ENCODE peak calls at places on chromosomes 2 and 18, in seven cellular contexts. One of them, this sample, is unnamed.

GRCh38 chr2:178644919-178645318 is 162.3 kb downstream of the TTN start:
- DNase-seq in right atrium auricular region: no peak
- DNase-seq in left ventricle myocardium inferior: no peak
- DNase-seq in psoas muscle: no peak
- DNase-seq in tibial artery: no peak
- DNase-seq in cardiac muscle cell: no peak
- DNase-seq in HepG2: no peak
- DNase-seq in this sample: no peak

GRCh38 chr2:177817300-177817699 is 255.3 kb downstream of the PDE11A start:
- DNase-seq in cardiac muscle cell: no peak
- DNase-seq in left ventricle myocardium inferior: no peak
- DNase-seq in tibial artery: no peak
- DNase-seq in right atrium auricular region: no peak
- DNase-seq in HepG2: no peak
- DNase-seq in psoas muscle: no peak
- DNase-seq in this sample: no peak

GRCh38 chr2:137847443-137847842 is 116.8 kb upstream of the HNMT start:
- DNase-seq in cardiac muscle cell: no peak
- DNase-seq in HepG2: no peak
- DNase-seq in left ventricle myocardium inferior: no peak
- DNase-seq in tibial artery: no peak
- DNase-seq in right atrium auricular region: no peak
- DNase-seq in psoas muscle: no peak
- DNase-seq in this sample: no peak

GRCh38 chr2:205763708-205764501 is 81.6 kb downstream of the NRP2 start:
- DNase-seq in right atrium auricular region: peak
- DNase-seq in left ventricle myocardium inferior: peak
- DNase-seq in psoas muscle: peak
- DNase-seq in cardiac muscle cell: peak
- DNase-seq in HepG2: no peak
- DNase-seq in tibial artery: peak
- DNase-seq in this sample: peak

GRCh38 chr2:21317131-21317530 is 193.4 kb downstream of the TDRD15 start:
- DNase-seq in right atrium auricular region: peak
- DNase-seq in tibial artery: peak
- DNase-seq in HepG2: peak
- DNase-seq in psoas muscle: peak
- DNase-seq in cardiac muscle cell: peak
- DNase-seq in left ventricle myocardium inferior: peak
- DNase-seq in this sample: peak

GRCh38 chr2:25115902-25116301 is 52.5 kb downstream of the POMC start:
- DNase-seq in left ventricle myocardium inferior: no peak
- DNase-seq in cardiac muscle cell: peak
- DNase-seq in right atrium auricular region: no peak
- DNase-seq in HepG2: peak
- DNase-seq in psoas muscle: no peak
- DNase-seq in tibial artery: no peak
- DNase-seq in this sample: no peak

GRCh38 chr18:55900380-55900779 is 312.4 kb upstream of the TCF4 start:
- DNase-seq in right atrium auricular region: no peak
- DNase-seq in psoas muscle: no peak
- DNase-seq in tibial artery: no peak
- DNase-seq in HepG2: no peak
- DNase-seq in left ventricle myocardium inferior: no peak
- DNase-seq in cardiac muscle cell: peak
- DNase-seq in this sample: no peak

GRCh38 chr2:161430416-161430815 is 14.3 kb downstream of the TBR1 start:
- DNase-seq in cardiac muscle cell: no peak
- DNase-seq in psoas muscle: no peak
- DNase-seq in right atrium auricular region: no peak
- DNase-seq in left ventricle myocardium inferior: no peak
- DNase-seq in HepG2: no peak
- DNase-seq in tibial artery: no peak
- DNase-seq in this sample: no peak

GRCh38 chr2:9071584-9072124 is 68.2 kb upstream of the MBOAT2 start:
- DNase-seq in right atrium auricular region: no peak
- DNase-seq in left ventricle myocardium inferior: no peak
- DNase-seq in cardiac muscle cell: no peak
- DNase-seq in tibial artery: no peak
- DNase-seq in HepG2: no peak
- DNase-seq in psoas muscle: no peak
- DNase-seq in this sample: no peak

GRCh38 chr2:37181726-37182684 is 6.5 kb downstream of the SULT6B1 start:
- DNase-seq in psoas muscle: no peak
- DNase-seq in cardiac muscle cell: no peak
- DNase-seq in left ventricle myocardium inferior: no peak
- DNase-seq in tibial artery: no peak
- DNase-seq in right atrium auricular region: no peak
- DNase-seq in HepG2: no peak
- DNase-seq in this sample: no peak

GRCh38 chr2:37180640-37181039 is 7.8 kb downstream of the SULT6B1 start:
- DNase-seq in cardiac muscle cell: no peak
- DNase-seq in HepG2: no peak
- DNase-seq in left ventricle myocardium inferior: no peak
- DNase-seq in tibial artery: no peak
- DNase-seq in psoas muscle: no peak
- DNase-seq in right atrium auricular region: no peak
- DNase-seq in this sample: no peak

DNA sequence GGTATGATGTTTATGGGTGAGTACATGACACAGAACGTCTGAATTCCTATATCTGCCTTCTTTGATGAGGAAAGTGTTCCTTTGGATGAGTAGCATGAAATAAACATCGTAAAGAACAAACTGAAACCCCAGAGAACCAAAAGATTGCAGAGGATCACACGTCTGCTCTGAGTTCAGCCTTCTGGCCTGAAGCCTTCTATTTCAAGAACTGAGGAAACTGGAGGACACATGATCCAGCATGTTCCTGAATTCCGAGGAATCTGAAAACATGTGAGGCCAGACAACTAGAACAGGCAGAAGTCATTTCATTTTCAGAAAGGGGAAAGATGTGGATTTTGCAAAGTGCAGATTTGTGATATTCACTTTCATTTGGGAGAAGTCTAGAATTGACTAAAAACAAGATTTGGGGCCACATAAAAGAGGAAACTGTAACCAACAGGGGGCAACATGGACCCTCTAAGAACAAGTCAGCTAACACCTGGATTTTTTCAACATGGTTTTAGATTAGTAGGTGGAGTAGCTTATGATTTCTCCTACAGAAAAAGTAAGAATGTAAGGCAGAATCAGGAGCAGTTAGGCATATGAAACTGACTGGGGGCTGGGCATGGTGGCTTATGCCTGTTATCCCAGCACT is 8.3 kb downstream of the SULT6B1 start:
- DNase-seq in tibial artery: no peak
- DNase-seq in left ventricle myocardium inferior: no peak
- DNase-seq in psoas muscle: no peak
- DNase-seq in HepG2: no peak
- DNase-seq in right atrium auricular region: no peak
- DNase-seq in cardiac muscle cell: no peak
- DNase-seq in this sample: no peak
- TF ChIP-seq CTCF in tibial artery: no peak
- TF ChIP-seq CTCF in left ventricle myocardium inferior: no peak
- TF ChIP-seq CTCF in psoas muscle: no peak
- TF ChIP-seq CTCF in HepG2: no peak
- TF ChIP-seq CTCF in right atrium auricular region: no peak
- TF ChIP-seq CTCF in cardiac muscle cell: no peak
- TF ChIP-seq CTCF in this sample: no peak

DNA sequence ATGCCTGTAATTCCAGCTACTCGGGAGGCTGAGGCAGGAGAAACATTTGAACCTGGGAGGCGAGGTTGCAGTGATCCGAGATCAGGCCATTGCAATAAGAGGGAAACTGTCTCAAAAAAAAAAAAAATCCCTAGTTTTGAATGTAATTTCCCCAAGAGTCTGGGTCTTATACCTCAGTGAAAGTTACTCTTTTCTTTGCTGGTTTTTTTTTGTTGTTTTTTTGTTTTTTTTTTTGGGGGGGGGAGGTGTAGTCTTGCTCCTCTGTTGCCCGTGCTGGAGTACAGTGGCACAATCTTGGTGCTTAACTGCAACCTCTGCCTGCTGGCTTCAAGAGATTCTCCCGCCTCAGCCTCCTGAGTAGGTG is 22.8 kb downstream of the EML4 start:
- DNase-seq in psoas muscle: no peak
- DNase-seq in right atrium auricular region: no peak
- DNase-seq in left ventricle myocardium inferior: no peak
- DNase-seq in tibial artery: no peak
- DNase-seq in cardiac muscle cell: no peak
- DNase-seq in HepG2: no peak
- DNase-seq in this sample: no peak
- H3K27ac ChIP-seq in psoas muscle: no peak
- H3K27ac ChIP-seq in right atrium auricular region: no peak
- H3K27ac ChIP-seq in left ventricle myocardium inferior: no peak
- H3K27ac ChIP-seq in tibial artery: no peak
- H3K27ac ChIP-seq in cardiac muscle cell: no peak
- H3K27ac ChIP-seq in HepG2: peak
- H3K27ac ChIP-seq in this sample: no peak

DNA sequence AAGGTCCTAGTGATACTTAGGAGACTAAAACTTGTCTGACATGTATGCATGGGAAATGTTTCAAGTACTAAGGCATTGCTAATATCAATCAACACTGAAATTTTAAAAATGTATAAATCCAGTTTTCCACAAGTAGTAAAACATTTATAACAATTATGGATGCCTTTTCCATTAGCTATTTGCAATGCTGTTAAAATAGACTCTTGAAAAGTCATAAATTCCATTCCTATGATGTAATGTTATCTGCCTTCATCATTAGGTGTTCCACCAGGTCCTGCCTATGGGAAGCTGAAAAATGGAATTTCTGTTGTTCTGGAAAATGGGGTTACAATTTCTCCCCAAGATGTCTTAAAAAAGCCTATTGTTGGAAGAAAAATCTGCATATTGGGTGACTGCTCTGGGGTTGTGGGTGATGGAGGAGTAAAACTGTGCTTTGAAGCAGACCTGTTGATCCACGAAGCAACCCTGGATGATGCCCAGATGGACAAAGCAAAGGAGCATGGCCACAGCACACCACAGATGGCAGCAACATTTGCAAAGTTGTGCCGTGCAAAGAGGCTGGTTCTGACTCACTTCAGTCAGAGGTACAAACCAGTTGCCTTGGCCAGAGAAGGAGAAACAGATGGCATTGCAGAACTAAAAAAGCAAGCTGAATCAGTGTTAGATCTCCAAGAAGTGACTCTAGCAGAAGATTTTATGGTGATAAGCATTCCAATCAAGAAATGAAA is 18.7 kb downstream of the ELAC1 start:
- DNase-seq in right atrium auricular region: no peak
- DNase-seq in psoas muscle: no peak
- DNase-seq in HepG2: no peak
- DNase-seq in tibial artery: no peak
- DNase-seq in cardiac muscle cell: no peak
- DNase-seq in left ventricle myocardium inferior: no peak
- DNase-seq in this sample: no peak
- TF ChIP-seq CTCF in right atrium auricular region: no peak
- TF ChIP-seq CTCF in psoas muscle: no peak
- TF ChIP-seq CTCF in HepG2: no peak
- TF ChIP-seq CTCF in tibial artery: no peak
- TF ChIP-seq CTCF in cardiac muscle cell: no peak
- TF ChIP-seq CTCF in left ventricle myocardium inferior: no peak
- TF ChIP-seq CTCF in this sample: no peak

DNA sequence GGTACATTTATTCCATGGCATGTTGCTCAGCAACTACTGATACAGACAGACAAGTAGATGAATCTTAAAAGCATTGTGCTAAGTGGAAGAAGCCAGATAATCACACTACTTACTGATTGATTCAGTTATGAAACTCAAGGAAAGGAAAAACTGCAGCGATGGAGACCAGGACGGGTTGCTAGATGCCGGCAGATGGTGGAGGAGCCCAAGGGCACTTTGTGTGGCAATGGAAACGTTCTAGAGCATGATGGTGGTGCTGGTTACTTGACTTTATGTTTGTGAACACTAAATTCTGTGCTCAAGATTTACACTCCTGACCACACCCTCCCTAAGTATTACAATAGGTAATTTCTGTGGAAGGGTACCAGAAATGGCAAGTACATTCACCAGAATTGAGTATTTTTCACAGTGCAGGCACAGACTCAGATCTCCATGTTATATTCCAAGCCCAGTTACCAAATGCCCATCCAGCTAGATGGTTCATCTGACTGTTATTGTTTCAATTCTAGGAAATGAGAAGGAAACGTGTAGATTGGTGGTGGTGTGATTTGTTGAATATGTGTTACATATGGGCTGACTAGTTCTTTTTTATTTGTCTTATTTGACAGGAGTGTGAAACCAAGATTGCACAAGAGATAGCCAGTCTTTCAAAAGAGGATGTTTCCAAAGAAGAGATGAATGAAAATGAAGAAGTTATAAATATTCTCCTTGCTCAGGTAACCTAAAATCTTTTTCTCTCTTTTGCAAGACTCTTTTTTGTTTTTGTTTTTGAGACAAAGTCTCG is 55.1 kb downstream of the RALBP1 start:
- DNase-seq in left ventricle myocardium inferior: no peak
- DNase-seq in cardiac muscle cell: no peak
- DNase-seq in tibial artery: no peak
- DNase-seq in psoas muscle: no peak
- DNase-seq in HepG2: no peak
- DNase-seq in right atrium auricular region: no peak
- DNase-seq in this sample: no peak
- H3K27ac ChIP-seq in left ventricle myocardium inferior: no peak
- H3K27ac ChIP-seq in cardiac muscle cell: no peak
- H3K27ac ChIP-seq in tibial artery: no peak
- H3K27ac ChIP-seq in psoas muscle: no peak
- H3K27ac ChIP-seq in HepG2: no peak
- H3K27ac ChIP-seq in right atrium auricular region: no peak
- H3K27ac ChIP-seq in this sample: no peak